ENCODE peak calls at places on chromosomes 3 and 15, in ten cellular contexts. B is NCI-H524; T is stomach; M is stimulated activated CD8-positive, alpha-beta memory T cell treated with anti-CD3 and anti-CD28 coated beads, Interleukin-4, amount 100 ng/mL, for 1 hour; H is fibroblast of mammary gland; D is HEK293T; V is testis; R is KG1; E is NCI-H1417; A is heart right ventricle. F is an unnamed sample.

GRCh38 chr3:98814799-98815450 is 51.8 kb downstream of the ST3GAL6 start:
- DNase-seq in B (no peak), T (no peak), M (no peak), H (peak), D (no peak), V (no peak), R (no peak), E (no peak), A (no peak), F (no peak)

GRCh38 chr3:186953011-186953487 is 22.7 kb downstream of the ST6GAL1 start:
- DNase-seq in B (no peak), T (no peak), M (no peak), H (no peak), D (no peak), V (no peak), R (no peak), E (no peak), A (no peak), F (no peak)

GRCh38 chr15:57236561-57237281 is 139.6 kb upstream of the CGNL1 start:
- DNase-seq in B (peak), T (no peak), M (no peak), H (no peak), D (no peak), V (no peak), R (no peak), E (no peak), A (no peak), F (no peak)

GRCh38 chr3:148379763-148380162 is 317.9 kb upstream of the AGTR1 start:
- DNase-seq in B (peak), T (no peak), M (no peak), H (peak), D (peak), V (no peak), R (no peak), E (no peak), A (no peak), F (peak)

GRCh38 chr3:15097889-15098288 is 1.1 kb downstream of the RBSN start:
- DNase-seq in B (no peak), T (no peak), M (no peak), H (no peak), D (no peak), V (no peak), R (peak), E (no peak), A (no peak), F (no peak)

GRCh38 chr3:76436895-76437294 is 603.0 kb upstream of the ROBO2 start:
- DNase-seq in B (no peak), T (no peak), M (no peak), H (peak), D (no peak), V (no peak), R (no peak), E (no peak), A (no peak), F (no peak)

GRCh38 chr3:117692416-117692995 is 982.9 kb downstream of the TUSC7 start:
- DNase-seq in B (no peak), T (no peak), M (no peak), H (peak), D (no peak), V (no peak), R (no peak), E (no peak), A (no peak), F (no peak)

GRCh38 chr3:134406331-134407246 is 32.3 kb upstream of the AMOTL2 start:
- DNase-seq in B (peak), T (peak), M (no peak), H (no peak), D (no peak), V (peak), R (no peak), E (peak), A (peak), F (peak)

GRCh38 chr3:197417451-197417850 is 119.0 kb upstream of the DLG1 start:
- DNase-seq in B (no peak), T (no peak), M (no peak), H (peak), D (no peak), V (no peak), R (no peak), E (no peak), A (no peak), F (no peak)

F was measured in body of pancreas.